ENCODE peak calls at places on chromosomes 12 and 14, in six cellular contexts. Z is myocyte; G is ELR; A is NCI-H1417 treated with DMSO at 0.1 percent for 48 hours; D is activated T-cell treated with anti-CD3 and anti-CD28 coated beads, Interleukin-2, amount 50 U/mL, for 72 hours; U is DMS153. L is an unnamed sample.

GRCh38 chr14:87233806-87234384 is 759.1 kb downstream of the GALC start:
- DNase-seq in Z (no peak), G (no peak), A (no peak), D (no peak), U (no peak), L (no peak)

GRCh38 chr14:39302124-39302810 is 68.6 kb downstream of the MIA2 start:
- DNase-seq in Z (no peak), G (peak), A (no peak), D (no peak), U (no peak), L (no peak)

GRCh38 chr12:45991289-45992249 is 1.2 kb upstream of the SCAF11 start:
- DNase-seq in Z (peak), G (peak), A (peak), D (peak), U (peak), L (peak)

GRCh38 chr12:48750769-48751356 is 34.4 kb upstream of the CCNT1 start:
- DNase-seq in Z (peak), G (peak), A (no peak), D (peak), U (no peak), L (no peak)

GRCh38 chr14:99792551-99793212 is 531 bp upstream of the EML1 start:
- DNase-seq in Z (peak), G (peak), A (no peak), D (peak), U (no peak), L (no peak)

GRCh38 chr14:99720941-99721791 is 37.1 kb downstream of the CYP46A1 start:
- DNase-seq in Z (no peak), G (no peak), A (no peak), D (no peak), U (no peak), L (no peak)

GRCh38 chr12:15540469-15540872 is 218.2 kb downstream of the PTPRO start:
- DNase-seq in Z (peak), G (peak), A (no peak), D (no peak), U (no peak), L (peak)

GRCh38 chr12:33988888-33989287 is 33.4 kb upstream of the ALG10 start:
- DNase-seq in Z (no peak), G (peak), A (no peak), D (no peak), U (no peak), L (no peak)

GRCh38 chr12:5083955-5084849 is 40.5 kb downstream of the KCNA5 start:
- DNase-seq in Z (peak), G (peak), A (peak), D (peak), U (no peak), L (peak)

GRCh38 chr12:127548123-127548553 is 718.8 kb upstream of the TMEM132C start:
- DNase-seq in Z (peak), G (peak), A (no peak), D (no peak), U (peak), L (peak)

GRCh38 chr12:131642771-131643170 is 68.1 kb upstream of the SFSWAP start:
- DNase-seq in Z (no peak), G (no peak), A (no peak), D (no peak), U (no peak), L (no peak)

GRCh38 chr14:24079521-24080141 is 8.3 kb downstream of the CPNE6 start:
- DNase-seq in Z (no peak), G (no peak), A (peak), D (no peak), U (no peak), L (no peak)

GRCh38 chr14:77320238-77320935 is at the start of gene POMT2:
- DNase-seq in Z (peak), G (peak), A (peak), D (peak), U (peak), L (peak)

GRCh38 chr12:55830601-55831406 is 1.4 kb upstream of the DNAJC14 start:
- DNase-seq in Z (peak), G (peak), A (peak), D (peak), U (no peak), L (peak)

GRCh38 chr14:70919774-70920173 is 12.5 kb downstream of the PCNX1 start:
- DNase-seq in Z (peak), G (peak), A (no peak), D (no peak), U (no peak), L (peak)

GRCh38 chr12:101117842-101118241 is 92.2 kb downstream of the SLC5A8 start:
- DNase-seq in Z (no peak), G (peak), A (no peak), D (no peak), U (no peak), L (no peak)

GRCh38 chr14:66444271-66444987 is 41.7 kb upstream of the CCDC196 start:
- DNase-seq in Z (no peak), G (no peak), A (no peak), D (no peak), U (no peak), L (no peak)

GRCh38 chr12:49327368-49327767 is 4.3 kb downstream of the TROAP start:
- DNase-seq in Z (no peak), G (no peak), A (no peak), D (no peak), U (no peak), L (no peak)

L was measured in LHCN-M2.